ENCODE peak calls at places on chromosomes 12 and 14, in ten cellular contexts. R is right lobe of liver, G is lower lobe of right lung, Z is HFF-Myc, M is transverse colon, Q is left ventricle myocardium inferior, Y is GM10248, K is cardiac muscle cell, L is body of pancreas, H is RWPE1. O is an unnamed sample.

GRCh38 chr12:20830456-20830855 is 20.0 kb downstream of the SLCO1B3 start:
- DNase-seq in R (no peak), G (no peak), Z (no peak), M (no peak), Q (no peak), Y (no peak), K (no peak), L (no peak), H (no peak), O (no peak)

GRCh38 chr12:47808574-47809380 is 10.9 kb downstream of the HDAC7 start:
- DNase-seq in R (no peak), G (no peak), Z (no peak), M (peak), Q (no peak), Y (no peak), K (no peak), L (no peak), H (no peak), O (no peak)

GRCh38 chr14:64539186-64539552 is 1.4 kb upstream of the HSPA2 start:
- DNase-seq in R (no peak), G (no peak), Z (no peak), M (no peak), Q (no peak), Y (no peak), K (no peak), L (no peak), H (no peak), O (no peak)

GRCh38 chr14:90508536-90509254 is 111.9 kb downstream of the CALM1 start:
- DNase-seq in R (no peak), G (no peak), Z (no peak), M (peak), Q (no peak), Y (no peak), K (no peak), L (peak), H (peak), O (no peak)

GRCh38 chr12:48978291-48978740 is at the start of gene WNT1:
- DNase-seq in R (no peak), G (no peak), Z (no peak), M (no peak), Q (no peak), Y (no peak), K (no peak), L (peak), H (no peak), O (peak)

GRCh38 chr14:24083462-24083861 is 10.6 kb upstream of the PCK2 start:
- DNase-seq in R (no peak), G (no peak), Z (no peak), M (no peak), Q (no peak), Y (no peak), K (no peak), L (no peak), H (no peak), O (no peak)

GRCh38 chr14:66483322-66483721 is 2.8 kb upstream of the CCDC196 start:
- DNase-seq in R (peak), G (no peak), Z (no peak), M (no peak), Q (no peak), Y (no peak), K (peak), L (peak), H (peak), O (no peak)

GRCh38 chr12:79659961-79660431 is 30.8 kb downstream of the PAWR start:
- DNase-seq in R (no peak), G (no peak), Z (no peak), M (no peak), Q (no peak), Y (no peak), K (no peak), L (no peak), H (no peak), O (no peak)

GRCh38 chr14:89856871-89857345 is 97.6 kb downstream of the EFCAB11 start:
- DNase-seq in R (no peak), G (no peak), Z (no peak), M (no peak), Q (no peak), Y (no peak), K (peak), L (no peak), H (no peak), O (no peak)

GRCh38 chr14:73988065-73988464 is 31.0 kb downstream of the ENTPD5 start:
- DNase-seq in R (no peak), G (no peak), Z (no peak), M (no peak), Q (no peak), Y (no peak), K (no peak), L (no peak), H (no peak), O (no peak)

GRCh38 chr12:117019866-117020265 is 79.3 kb downstream of the TESC start:
- DNase-seq in R (no peak), G (no peak), Z (no peak), M (no peak), Q (no peak), Y (no peak), K (no peak), L (no peak), H (no peak), O (no peak)

GRCh38 chr14:79511146-79511545 is 700.2 kb downstream of the DIO2 start:
- DNase-seq in R (no peak), G (no peak), Z (no peak), M (no peak), Q (no peak), Y (no peak), K (no peak), L (no peak), H (no peak), O (no peak)

GRCh38 chr12:49322708-49323523 is at the start of gene TROAP:
- DNase-seq in R (peak), G (peak), Z (peak), M (peak), Q (peak), Y (peak), K (peak), L (peak), H (peak), O (peak)

GRCh38 chr14:22918809-22919600 is at the start of gene RBM23:
- DNase-seq in R (peak), G (peak), Z (peak), M (peak), Q (peak), Y (peak), K (peak), L (peak), H (peak), O (peak)
- TF ChIP-seq CTCF in R (no peak), G (no peak), Z (no peak), M (no peak), Q (no peak), Y (no peak), K (no peak), L (peak), H (no peak), O (no peak)

GRCh38 chr12:51888316-51889215 is 663 bp downstream of the ANKRD33 start:
- DNase-seq in R (no peak), G (no peak), Z (no peak), M (no peak), Q (no peak), Y (peak), K (no peak), L (no peak), H (no peak), O (no peak)

GRCh38 chr12:51883998-51884675 is 3.8 kb upstream of the ANKRD33 start:
- DNase-seq in R (no peak), G (no peak), Z (no peak), M (no peak), Q (no peak), Y (no peak), K (no peak), L (no peak), H (no peak), O (no peak)

GRCh38 chr12:51884676-51885229 is 3.1 kb upstream of the ANKRD33 start:
- DNase-seq in R (no peak), G (no peak), Z (no peak), M (no peak), Q (no peak), Y (no peak), K (no peak), L (no peak), H (peak), O (no peak)

GRCh38 chr12:51887476-51888315 is at the start of gene ANKRD33:
- DNase-seq in R (no peak), G (no peak), Z (no peak), M (peak), Q (no peak), Y (peak), K (peak), L (peak), H (no peak), O (peak)

DNA sequence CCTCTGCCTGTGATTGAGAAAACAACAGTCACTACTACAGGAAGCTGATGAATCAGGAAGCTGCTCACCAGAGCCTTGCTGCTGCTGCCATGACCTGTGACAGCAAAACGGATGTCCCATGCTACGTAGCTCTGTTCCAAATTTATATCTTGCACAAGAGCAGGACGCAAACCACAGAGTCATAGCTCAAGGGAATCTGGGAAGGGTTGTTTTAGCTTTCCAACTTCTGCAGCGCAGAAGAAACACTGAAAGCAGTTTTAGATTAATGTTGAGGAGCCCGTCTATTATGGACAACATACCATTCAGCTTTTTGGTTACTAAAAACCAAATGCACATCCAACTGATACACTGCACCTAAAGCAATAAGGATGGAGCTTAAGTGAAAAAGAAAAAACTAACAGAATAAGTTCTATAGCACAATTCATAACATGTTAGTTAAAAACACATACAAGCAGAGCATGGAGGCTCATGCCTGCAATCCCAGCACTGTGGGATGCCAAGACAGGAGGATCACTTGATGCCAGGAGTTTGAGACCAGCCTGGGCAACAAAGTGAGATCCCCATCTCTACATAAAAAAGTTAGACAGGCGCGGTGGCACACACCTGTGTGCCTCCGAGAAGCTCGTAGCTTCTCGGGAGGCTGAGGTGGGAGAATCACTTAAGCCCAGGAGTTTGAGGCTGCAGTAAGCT is 1.7 kb upstream of the ANKRD33 start:
- DNase-seq in R (peak), G (peak), Z (peak), M (peak), Q (peak), Y (no peak), K (peak), L (peak), H (peak), O (no peak)
- TF ChIP-seq CTCF in R (no peak), G (no peak), Z (no peak), M (no peak), Q (no peak), Y (no peak), K (no peak), L (no peak), H (no peak), O (no peak)

GRCh38 chr14:38546932-38547551 is 291.1 kb upstream of the CLEC14A start:
- DNase-seq in R (no peak), G (no peak), Z (no peak), M (no peak), Q (no peak), Y (no peak), K (no peak), L (no peak), H (no peak), O (no peak)

GRCh38 chr14:38548091-38548490 is 292.2 kb upstream of the CLEC14A start:
- DNase-seq in R (no peak), G (no peak), Z (no peak), M (no peak), Q (no peak), Y (no peak), K (no peak), L (no peak), H (no peak), O (no peak)

GRCh38 chr14:38549549-38549948 is 293.7 kb upstream of the CLEC14A start:
- DNase-seq in R (no peak), G (no peak), Z (no peak), M (no peak), Q (no peak), Y (no peak), K (no peak), L (no peak), H (no peak), O (no peak)

DNA sequence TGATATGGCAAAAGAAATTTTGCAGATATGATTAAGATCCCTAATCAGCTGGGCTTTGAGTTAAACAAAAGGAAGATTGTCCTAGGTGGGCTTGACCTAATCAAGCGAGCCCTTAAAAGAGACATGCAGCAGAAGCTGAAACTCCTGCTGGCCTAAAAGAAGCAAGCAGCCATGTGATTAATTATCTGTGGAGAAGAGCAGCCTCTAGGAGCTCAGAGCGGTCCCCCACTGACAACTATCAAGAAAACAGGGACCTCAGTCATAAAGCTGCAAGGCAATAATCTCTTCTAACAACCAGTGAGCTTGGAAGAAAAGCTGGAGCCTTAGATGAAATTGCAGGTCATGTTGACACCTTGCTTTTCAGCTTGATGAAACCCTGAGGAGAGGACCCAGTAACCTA is 288.9 kb upstream of the CLEC14A start:
- DNase-seq in R (no peak), G (no peak), Z (no peak), M (no peak), Q (no peak), Y (no peak), K (no peak), L (no peak), H (no peak), O (no peak)
- TF ChIP-seq CTCF in R (no peak), G (no peak), Z (no peak), M (no peak), Q (no peak), Y (no peak), K (no peak), L (no peak), H (no peak), O (no peak)

DNA sequence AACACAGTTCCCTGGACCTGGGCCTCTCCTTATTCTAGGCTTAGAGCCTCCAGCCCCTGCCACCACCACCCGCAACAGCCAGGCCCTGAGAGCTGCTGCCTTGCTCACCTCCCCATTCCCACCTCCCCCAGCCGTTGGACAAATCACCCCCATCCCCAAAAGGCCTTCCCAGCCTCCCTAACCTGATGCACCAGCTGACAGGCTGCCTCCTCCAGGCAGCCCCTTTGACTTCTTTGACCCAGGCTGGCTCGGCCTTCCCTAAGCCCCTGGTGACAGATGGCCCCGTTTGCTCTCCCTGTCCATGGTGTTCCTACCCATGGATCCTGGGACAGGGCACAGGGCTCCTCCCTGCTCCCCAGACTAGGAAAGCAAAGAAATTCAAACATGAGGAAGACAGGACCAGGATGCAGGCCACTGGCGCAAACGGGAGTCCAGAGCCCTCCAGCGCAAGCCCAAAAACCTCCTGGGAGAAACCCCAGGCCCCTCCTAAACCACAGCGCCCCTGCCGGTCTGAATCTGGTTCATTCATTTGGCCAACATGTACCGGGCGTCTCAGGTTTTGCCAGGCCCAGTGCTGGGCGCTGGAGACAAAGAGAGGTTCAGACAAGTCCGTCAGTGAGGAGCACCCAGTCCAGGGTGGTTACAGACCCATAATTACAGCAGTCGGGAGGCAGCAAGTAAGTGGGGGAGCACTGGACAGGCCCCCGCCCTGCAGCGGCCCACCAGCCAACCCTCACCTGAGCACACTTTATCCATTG is 2.4 kb downstream of the AKT1 start:
- DNase-seq in R (no peak), G (no peak), Z (no peak), M (no peak), Q (no peak), Y (no peak), K (no peak), L (no peak), H (no peak), O (peak)
- TF ChIP-seq CTCF in R (no peak), G (no peak), Z (no peak), M (no peak), Q (no peak), Y (no peak), K (no peak), L (no peak), H (no peak), O (peak)

GRCh38 chr12:27899151-27899661 is 73.3 kb downstream of the PTHLH start:
- DNase-seq in R (no peak), G (no peak), Z (no peak), M (no peak), Q (no peak), Y (no peak), K (peak), L (no peak), H (peak), O (no peak)

GRCh38 chr12:27896419-27896990 is 76.0 kb downstream of the PTHLH start:
- DNase-seq in R (no peak), G (no peak), Z (no peak), M (no peak), Q (no peak), Y (peak), K (no peak), L (no peak), H (no peak), O (no peak)

GRCh38 chr12:27894309-27894708 is 78.2 kb downstream of the PTHLH start:
- DNase-seq in R (no peak), G (no peak), Z (no peak), M (no peak), Q (no peak), Y (no peak), K (no peak), L (no peak), H (no peak), O (no peak)

GRCh38 chr12:27900920-27901879 is 71.3 kb downstream of the PTHLH start:
- DNase-seq in R (no peak), G (no peak), Z (no peak), M (no peak), Q (no peak), Y (no peak), K (no peak), L (no peak), H (no peak), O (no peak)

DNA sequence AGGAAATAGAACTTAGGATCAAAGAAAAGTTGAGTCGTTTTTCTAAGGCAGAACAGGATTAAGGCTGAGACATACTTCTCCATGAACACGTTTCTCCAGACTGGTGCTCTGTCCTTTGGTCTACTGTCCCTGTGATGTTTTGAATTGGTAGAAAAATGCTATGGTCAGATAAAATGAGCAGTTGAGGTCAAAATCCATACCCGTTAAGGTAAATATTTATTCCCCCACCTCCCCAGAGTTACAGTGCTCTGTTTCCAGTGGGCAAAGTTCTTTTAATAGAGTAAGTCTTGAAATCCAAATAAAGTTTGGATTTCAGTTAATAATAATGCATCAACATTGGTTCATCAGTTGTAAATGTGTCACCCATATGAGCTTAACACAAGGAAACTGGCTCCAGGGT is 74.5 kb downstream of the PTHLH start:
- DNase-seq in R (no peak), G (no peak), Z (no peak), M (no peak), Q (no peak), Y (no peak), K (no peak), L (no peak), H (no peak), O (no peak)
- TF ChIP-seq CTCF in R (no peak), G (no peak), Z (no peak), M (no peak), Q (no peak), Y (no peak), K (no peak), L (no peak), H (no peak), O (no peak)

DNA sequence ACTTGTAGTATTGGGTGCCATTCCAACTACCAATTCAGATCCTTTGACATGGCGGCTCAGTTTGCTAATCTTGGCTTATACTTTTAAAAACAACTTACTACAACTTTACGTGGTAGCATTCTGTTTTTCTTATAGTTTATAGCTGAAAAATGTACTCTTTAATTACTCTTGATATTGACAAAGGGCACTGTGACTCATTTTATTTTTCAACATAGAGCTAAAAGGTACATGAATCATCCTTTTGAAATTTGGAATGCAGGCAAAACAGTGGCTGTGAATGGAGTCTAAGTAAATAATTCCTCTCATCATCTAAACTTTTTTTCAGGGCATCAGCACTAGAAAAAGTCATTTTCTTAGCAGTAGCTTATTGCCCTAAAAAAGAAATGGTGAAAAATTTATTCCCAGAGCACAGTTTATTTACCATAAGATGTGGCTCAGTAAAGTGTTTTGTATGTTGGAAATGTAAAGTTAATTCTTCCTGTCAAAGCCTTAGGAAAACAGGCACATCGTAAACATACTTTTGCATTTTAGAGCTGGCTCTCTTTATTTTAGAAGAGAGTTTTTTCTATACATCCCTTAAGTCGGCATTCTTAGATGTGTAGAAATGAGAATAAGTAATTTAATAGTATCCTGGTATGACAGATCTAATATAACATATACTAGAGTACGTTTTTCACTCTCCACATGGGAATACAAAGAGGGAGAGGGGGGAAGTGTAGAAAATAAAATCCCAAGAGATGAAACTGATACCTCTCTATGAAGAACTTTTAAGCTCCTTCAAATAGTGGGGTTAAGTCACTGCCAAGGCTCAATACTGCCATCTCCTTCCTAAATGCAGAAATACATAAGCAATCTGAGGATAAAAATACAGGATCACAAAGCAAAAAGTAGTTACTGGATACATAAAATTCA is 55.2 kb downstream of the SLC25A21 start:
- DNase-seq in R (no peak), G (no peak), Z (peak), M (no peak), Q (no peak), Y (no peak), K (no peak), L (no peak), H (peak), O (no peak)
- TF ChIP-seq CTCF in R (no peak), G (no peak), Z (peak), M (no peak), Q (no peak), Y (no peak), K (no peak), L (no peak), H (peak), O (peak)